ENCODE peak calls at places on chromosomes 16 and 17, in five cellular contexts. A is fibroblast of pulmonary artery, Y is endothelial cell, R is brain microvascular endothelial cell, F is breast epithelium. V is an unnamed sample.

GRCh38 chr17:53499277-53499676 is 323.4 kb upstream of the KIF2B start:
- DNase-seq in A (no peak), Y (no peak), R (no peak), F (no peak), V (no peak)

GRCh38 chr16:1445518-1446197 is 1.3 kb upstream of the CCDC154 start:
- DNase-seq in A (no peak), Y (no peak), R (no peak), F (no peak), V (no peak)

GRCh38 chr16:84535408-84535807 is 30.9 kb upstream of the MEAK7 start:
- DNase-seq in A (no peak), Y (no peak), R (no peak), F (no peak), V (no peak)

GRCh38 chr16:11097782-11098167 is 153.4 kb downstream of the CLEC16A start:
- DNase-seq in A (no peak), Y (no peak), R (no peak), F (no peak), V (no peak)

GRCh38 chr17:34820922-34821321 is 140.3 kb downstream of the CCT6B start:
- DNase-seq in A (no peak), Y (no peak), R (no peak), F (no peak), V (no peak)

GRCh38 chr16:23119570-23119969 is 29.7 kb downstream of the USP31 start:
- DNase-seq in A (peak; percentile 74), Y (no peak), R (peak; percentile 17), F (no peak), V (no peak)

GRCh38 chr17:58176200-58176599 is 9.4 kb downstream of the OR4D2 start:
- DNase-seq in A (peak; percentile 42), Y (no peak), R (no peak), F (no peak), V (peak; percentile 24)

GRCh38 chr17:13568746-13569739 is 32.7 kb downstream of the HS3ST3A1 start:
- DNase-seq in A (no peak), Y (no peak), R (peak; percentile 31), F (no peak), V (peak; percentile 41)

GRCh38 chr16:75248142-75248535 is 3.3 kb downstream of the BCAR1 start:
- DNase-seq in A (no peak), Y (no peak), R (no peak), F (no peak), V (no peak)

GRCh38 chr17:81928497-81929252 is 1.1 kb upstream of the MAFG start:
- DNase-seq in A (no peak), Y (no peak), R (no peak), F (no peak), V (no peak)

GRCh38 chr17:74918906-74919305 is 4.1 kb downstream of the USH1G start:
- DNase-seq in A (no peak), Y (no peak), R (no peak), F (no peak), V (no peak)

GRCh38 chr16:4375717-4376116 is 4.1 kb downstream of the VASN start:
- DNase-seq in A (no peak), Y (no peak), R (no peak), F (no peak), V (no peak)

GRCh38 chr17:21288581-21289017 is 4.1 kb downstream of the MAP2K3 start:
- DNase-seq in A (no peak), Y (no peak), R (no peak), F (no peak), V (no peak)

GRCh38 chr17:80498242-80498919 is 22.0 kb upstream of the NPTX1 start:
- DNase-seq in A (peak; percentile 47), Y (no peak), R (peak; percentile 74), F (no peak), V (peak; percentile 38)

GRCh38 chr17:41521574-41522261 is 3.0 kb upstream of the KRT15 start:
- DNase-seq in A (peak; percentile 78), Y (no peak), R (peak; percentile 87), F (peak; percentile 84), V (no peak)

GRCh38 chr16:65375651-65376050 is 253.8 kb upstream of the CDH11 start:
- DNase-seq in A (no peak), Y (no peak), R (peak; percentile 31), F (no peak), V (no peak)

GRCh38 chr17:63042443-63042842 is 76.4 kb downstream of the TANC2 start:
- DNase-seq in A (no peak), Y (no peak), R (no peak), F (no peak), V (no peak)

GRCh38 chr16:2335286-2335895 is 5.1 kb downstream of the ABCA3 start:
- DNase-seq in A (no peak), Y (no peak), R (no peak), F (no peak), V (no peak)

GRCh38 chr16:68377667-68378420 is 67.0 kb downstream of the PRMT7 start:
- DNase-seq in A (peak; percentile 38), Y (no peak), R (no peak), F (peak; percentile 61), V (no peak)

GRCh38 chr17:17175917-17176316 is 30.2 kb downstream of the PLD6 start:
- DNase-seq in A (no peak), Y (no peak), R (no peak), F (no peak), V (no peak)

GRCh38 chr16:86740817-86741799 is 162.8 kb downstream of the FOXL1 start:
- DNase-seq in A (peak; percentile 76), Y (peak; percentile 62), R (peak; percentile 92), F (no peak), V (peak; percentile 82)

GRCh38 chr16:27257271-27257670 is 11.3 kb downstream of the NSMCE1 start:
- DNase-seq in A (no peak), Y (no peak), R (no peak), F (no peak), V (no peak)

GRCh38 chr17:76697702-76698465 is 12.9 kb downstream of the MXRA7 start:
- DNase-seq in A (peak; percentile 63), Y (no peak), R (peak; percentile 46), F (no peak), V (peak; percentile 51)

GRCh38 chr17:65920996-65921395 is 270.9 kb downstream of the CEP112 start:
- DNase-seq in A (no peak), Y (no peak), R (no peak), F (no peak), V (no peak)

GRCh38 chr16:56041556-56042140 is 149.6 kb upstream of the GNAO1 start:
- DNase-seq in A (no peak), Y (peak; percentile 50), R (no peak), F (no peak), V (peak; percentile 21)

GRCh38 chr16:75116081-75116910 is at the start of gene LDHD:
- DNase-seq in A (peak; percentile 58), Y (no peak), R (peak; percentile 41), F (peak; percentile 80), V (no peak)

GRCh38 chr16:52618753-52619497 is 72.0 kb upstream of the TOX3 start:
- DNase-seq in A (no peak), Y (no peak), R (no peak), F (no peak), V (no peak)

GRCh38 chr16:52617591-52617990 is 70.6 kb upstream of the TOX3 start:
- DNase-seq in A (no peak), Y (no peak), R (no peak), F (no peak), V (no peak)

GRCh38 chr16:52624891-52625290 is 77.9 kb upstream of the TOX3 start:
- DNase-seq in A (no peak), Y (no peak), R (no peak), F (no peak), V (no peak)

DNA sequence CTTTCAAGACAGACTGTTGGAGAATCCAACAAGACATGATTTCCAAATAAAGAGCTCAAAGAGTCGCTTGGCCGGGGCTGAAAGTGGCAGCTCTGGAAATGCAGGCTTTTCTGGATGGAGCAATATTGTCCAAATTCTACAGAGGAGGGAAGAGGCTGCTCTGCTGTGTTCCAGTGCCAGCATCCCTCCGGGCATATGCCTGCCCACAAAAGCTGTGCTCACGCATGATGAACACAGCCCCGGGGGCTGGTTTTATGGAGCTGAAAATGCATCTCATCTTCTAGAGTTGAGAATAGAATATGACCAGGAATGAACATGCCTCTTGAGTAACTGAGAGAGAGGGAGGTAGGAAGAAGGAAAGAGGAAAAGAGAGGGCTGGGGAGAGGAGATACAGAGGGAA is 74.7 kb upstream of the TOX3 start:
- DNase-seq in A (no peak), Y (no peak), R (no peak), F (no peak), V (no peak)
- TF ChIP-seq CTCF in A (no peak), Y (no peak), R (no peak), F (no peak), V (no peak)

GRCh38 chr16:87816507-87817100 is 50.8 kb upstream of the KLHDC4 start:
- DNase-seq in A (no peak), Y (no peak), R (no peak), F (no peak), V (no peak)

GRCh38 chr16:87815567-87815966 is 49.8 kb upstream of the KLHDC4 start:
- DNase-seq in A (no peak), Y (no peak), R (no peak), F (no peak), V (no peak)

GRCh38 chr16:87808108-87808507 is 42.3 kb upstream of the KLHDC4 start:
- DNase-seq in A (no peak), Y (no peak), R (no peak), F (no peak), V (no peak)

GRCh38 chr16:87809150-87809902 is 43.5 kb upstream of the KLHDC4 start:
- DNase-seq in A (peak; percentile 19), Y (no peak), R (no peak), F (no peak), V (no peak)

GRCh38 chr16:87812200-87812656 is 46.4 kb upstream of the KLHDC4 start:
- DNase-seq in A (no peak), Y (no peak), R (no peak), F (no peak), V (no peak)
- TF ChIP-seq CTCF in A (no peak), Y (no peak), R (no peak), F (no peak), V (no peak)

DNA sequence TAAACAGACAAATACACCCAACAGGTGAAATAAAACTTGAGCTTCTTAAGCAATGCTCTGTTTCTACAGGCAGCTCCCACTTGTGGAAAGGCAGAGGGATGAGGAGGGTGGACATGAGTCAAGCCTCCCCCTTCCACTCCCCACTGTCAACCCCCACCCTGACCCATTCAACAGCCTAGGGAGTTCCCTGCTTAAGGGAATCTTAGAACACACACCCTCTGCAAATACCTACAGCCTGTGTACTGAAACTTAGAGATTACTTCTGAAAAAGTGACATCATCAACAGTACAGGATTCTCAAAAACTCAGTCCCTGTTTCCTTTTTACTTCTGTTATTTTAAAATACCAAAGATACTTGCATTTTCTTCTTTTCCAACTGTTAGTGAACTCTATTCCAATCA is 345.4 kb downstream of the SOX9 start:
- DNase-seq in A (peak; percentile 51), Y (no peak), R (peak; percentile 57), F (no peak), V (no peak)
- TF ChIP-seq CTCF in A (no peak), Y (no peak), R (peak; percentile 32), F (no peak), V (no peak)

DNA sequence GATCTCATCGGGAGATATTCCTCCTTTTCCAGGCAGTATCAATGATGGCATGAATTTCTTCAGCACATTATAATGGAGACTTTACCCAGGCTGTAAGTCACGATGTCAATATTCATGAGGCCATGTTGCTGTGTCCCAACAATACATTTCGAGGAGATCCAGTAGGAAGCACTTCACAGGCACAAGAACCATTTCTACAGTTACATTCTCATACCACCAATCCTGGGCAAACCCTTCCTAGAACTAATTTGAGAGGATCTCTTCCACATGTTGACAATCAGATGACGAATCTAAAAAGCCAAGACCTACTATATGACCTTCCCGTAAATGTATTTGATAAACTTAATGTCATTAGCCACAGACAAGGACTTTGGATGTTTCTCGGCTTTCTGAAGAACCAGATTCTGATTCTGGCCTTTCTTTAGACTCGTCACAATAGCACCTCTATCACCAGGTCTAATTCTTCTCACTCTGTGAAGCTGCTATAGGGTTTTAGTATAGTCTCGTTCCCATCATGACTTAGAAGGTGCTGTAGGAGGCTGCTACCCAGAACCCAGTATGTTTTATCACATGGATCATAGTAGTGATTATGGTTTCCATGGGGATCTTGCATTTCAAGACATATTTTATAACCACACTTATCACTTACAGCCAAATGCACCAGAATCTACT is 40.2 kb downstream of the C16orf87 start:
- DNase-seq in A (no peak), Y (no peak), R (no peak), F (no peak), V (no peak)
- TF ChIP-seq CTCF in A (no peak), Y (no peak), R (no peak), F (no peak), V (no peak)